ENCODE peak calls at places on chromosomes 5 and 9, in ten cellular contexts. V is body of pancreas, Y is stomach, R is breast epithelium, M is heart left ventricle, E is H54, O is ovary, B is spleen, Z is A549, J is GM12892. N is an unnamed sample.

GRCh38 chr5:107337281-107337680 is 333.5 kb downstream of the EFNA5 start:
- DNase-seq in V (no peak), Y (no peak), R (no peak), M (no peak), E (peak; percentile 6), O (no peak), B (no peak), Z (no peak), J (no peak), N (no peak)

GRCh38 chr5:170388240-170388639 is 927 bp downstream of the KCNMB1 start:
- DNase-seq in V (no peak), Y (no peak), R (no peak), M (no peak), E (no peak), O (no peak), B (no peak), Z (no peak), J (no peak), N (no peak)

GRCh38 chr5:19655587-19655986 is 332.4 kb downstream of the CDH18 start:
- DNase-seq in V (no peak), Y (no peak), R (no peak), M (no peak), E (no peak), O (no peak), B (no peak), Z (no peak), J (no peak), N (no peak)

GRCh38 chr5:136066705-136067271 is 38.0 kb downstream of the TGFBI start:
- DNase-seq in V (no peak), Y (no peak), R (no peak), M (peak; percentile 71), E (no peak), O (peak; percentile 28), B (no peak), Z (no peak), J (no peak), N (no peak)

GRCh38 chr9:75995066-75995465 is 104.6 kb downstream of the PCSK5 start:
- DNase-seq in V (no peak), Y (no peak), R (no peak), M (no peak), E (no peak), O (no peak), B (no peak), Z (no peak), J (no peak), N (no peak)

GRCh38 chr5:137954131-137954879 is 65.0 kb downstream of the PKD2L2 start:
- DNase-seq in V (no peak), Y (no peak), R (no peak), M (peak; percentile 49), E (peak; percentile 9), O (peak; percentile 58), B (no peak), Z (peak; percentile 55), J (no peak), N (no peak)

GRCh38 chr9:69961834-69962233 is 81.8 kb upstream of the MAMDC2 start:
- DNase-seq in V (no peak), Y (no peak), R (no peak), M (no peak), E (no peak), O (no peak), B (no peak), Z (no peak), J (no peak), N (no peak)

GRCh38 chr9:79382468-79382867 is 189.3 kb upstream of the TLE4 start:
- DNase-seq in V (no peak), Y (no peak), R (no peak), M (no peak), E (no peak), O (no peak), B (no peak), Z (no peak), J (no peak), N (no peak)

GRCh38 chr5:107376546-107377276 is 294.0 kb downstream of the EFNA5 start:
- DNase-seq in V (no peak), Y (no peak), R (no peak), M (no peak), E (no peak), O (no peak), B (no peak), Z (no peak), J (no peak), N (no peak)

GRCh38 chr9:27505744-27506161 is 18.3 kb upstream of the IFNK start:
- DNase-seq in V (no peak), Y (no peak), R (no peak), M (no peak), E (no peak), O (no peak), B (no peak), Z (no peak), J (no peak), N (no peak)

GRCh38 chr5:86878250-86878649 is 260.5 kb downstream of the COX7C start:
- DNase-seq in V (no peak), Y (no peak), R (no peak), M (no peak), E (no peak), O (no peak), B (no peak), Z (no peak), J (no peak), N (no peak)

GRCh38 chr9:115923903-115924668 is 229.5 kb upstream of the PAPPA start:
- DNase-seq in V (no peak), Y (no peak), R (no peak), M (peak; percentile 73), E (no peak), O (no peak), B (no peak), Z (peak; percentile 67), J (no peak), N (no peak)

GRCh38 chr9:128027166-128027539 is 40.0 kb downstream of the NAIF1 start:
- DNase-seq in V (no peak), Y (no peak), R (no peak), M (no peak), E (no peak), O (no peak), B (no peak), Z (no peak), J (no peak), N (no peak)

GRCh38 chr5:140710899-140711552 is 10.8 kb downstream of the ZMAT2 start:
- DNase-seq in V (peak; percentile 92), Y (peak; percentile 88), R (peak; percentile 82), M (peak; percentile 91), E (peak; percentile 39), O (peak; percentile 81), B (peak; percentile 90), Z (peak; percentile 94), J (peak; percentile 49), N (peak; percentile 18)
- TF ChIP-seq POLR2A in V (peak; percentile 72), Y (no peak), R (peak; percentile 38), M (peak; percentile 44), E (no peak), O (peak; percentile 76), B (no peak), Z (peak; percentile 46), J (peak; percentile 20), N (no peak)

DNA sequence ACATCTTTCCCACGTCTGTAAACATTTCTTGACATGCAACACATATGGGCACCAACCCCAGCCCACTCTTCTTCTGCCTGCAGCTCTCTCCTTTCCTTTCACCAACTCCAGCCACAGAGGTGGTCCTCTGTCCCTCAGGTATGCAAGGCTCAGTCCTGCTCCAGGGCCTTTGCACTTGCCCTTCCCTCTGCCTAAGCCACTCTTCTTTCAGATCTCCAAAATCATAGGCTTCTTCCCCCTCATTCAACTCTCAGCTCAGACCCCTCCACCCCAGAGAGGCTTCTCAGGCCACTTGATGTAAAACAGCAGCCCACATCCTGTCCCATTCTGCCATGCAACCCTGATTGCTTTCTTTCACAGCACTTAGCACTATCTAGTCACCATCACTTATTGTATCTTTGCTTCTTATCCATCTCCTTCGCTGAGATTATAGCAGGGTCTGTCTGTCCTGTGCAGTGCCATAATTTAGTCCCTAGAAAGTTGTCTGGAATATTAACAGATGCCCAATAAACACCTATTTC is 3.4 kb downstream of the LIFR start:
- DNase-seq in V (no peak), Y (no peak), R (no peak), M (no peak), E (no peak), O (no peak), B (no peak), Z (no peak), J (no peak), N (no peak)
- TF ChIP-seq POLR2A in V (no peak), Y (no peak), R (no peak), M (no peak), E (no peak), O (no peak), B (no peak), Z (no peak), J (no peak), N (no peak)

DNA sequence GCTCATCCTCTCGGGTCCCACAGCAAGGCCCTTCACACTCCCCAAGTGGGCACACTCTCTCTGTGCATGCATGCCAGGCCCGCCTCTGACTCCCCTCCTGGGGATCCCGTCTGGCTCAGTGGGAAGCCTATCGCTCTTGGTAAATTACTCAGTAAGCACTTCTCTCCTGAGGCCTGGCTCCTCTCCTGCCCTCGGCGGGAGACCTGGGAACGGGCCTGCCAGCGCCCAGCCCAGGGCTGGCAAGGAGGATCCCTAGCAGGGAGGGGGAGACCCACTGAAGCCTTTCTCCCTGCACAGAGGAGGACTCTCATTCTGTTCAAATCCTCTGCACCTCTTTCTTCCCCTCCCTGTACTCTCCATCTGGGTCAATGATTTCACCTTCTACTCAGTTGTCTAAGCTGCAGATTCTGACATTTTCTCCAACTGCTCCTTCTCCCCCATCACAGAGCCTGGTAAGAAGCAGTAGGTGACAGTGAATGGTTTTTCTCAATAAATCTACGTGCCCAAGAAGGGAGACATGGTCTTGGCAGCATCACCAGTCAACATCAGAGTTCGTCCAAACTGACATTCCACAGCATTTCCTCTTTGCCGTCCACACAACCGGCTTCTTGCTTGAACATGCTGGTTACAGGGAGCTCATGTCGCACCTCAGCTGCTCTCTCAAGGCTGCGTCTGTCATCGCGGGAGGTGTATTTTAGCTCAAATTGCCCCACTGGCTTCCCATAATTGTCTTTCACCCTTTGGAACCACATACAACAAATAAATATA is 81.9 kb downstream of the GPR21 start:
- DNase-seq in V (no peak), Y (no peak), R (no peak), M (no peak), E (no peak), O (no peak), B (no peak), Z (no peak), J (no peak), N (no peak)
- TF ChIP-seq POLR2A in V (no peak), Y (no peak), R (no peak), M (no peak), E (no peak), O (no peak), B (no peak), Z (no peak), J (no peak), N (no peak)

DNA sequence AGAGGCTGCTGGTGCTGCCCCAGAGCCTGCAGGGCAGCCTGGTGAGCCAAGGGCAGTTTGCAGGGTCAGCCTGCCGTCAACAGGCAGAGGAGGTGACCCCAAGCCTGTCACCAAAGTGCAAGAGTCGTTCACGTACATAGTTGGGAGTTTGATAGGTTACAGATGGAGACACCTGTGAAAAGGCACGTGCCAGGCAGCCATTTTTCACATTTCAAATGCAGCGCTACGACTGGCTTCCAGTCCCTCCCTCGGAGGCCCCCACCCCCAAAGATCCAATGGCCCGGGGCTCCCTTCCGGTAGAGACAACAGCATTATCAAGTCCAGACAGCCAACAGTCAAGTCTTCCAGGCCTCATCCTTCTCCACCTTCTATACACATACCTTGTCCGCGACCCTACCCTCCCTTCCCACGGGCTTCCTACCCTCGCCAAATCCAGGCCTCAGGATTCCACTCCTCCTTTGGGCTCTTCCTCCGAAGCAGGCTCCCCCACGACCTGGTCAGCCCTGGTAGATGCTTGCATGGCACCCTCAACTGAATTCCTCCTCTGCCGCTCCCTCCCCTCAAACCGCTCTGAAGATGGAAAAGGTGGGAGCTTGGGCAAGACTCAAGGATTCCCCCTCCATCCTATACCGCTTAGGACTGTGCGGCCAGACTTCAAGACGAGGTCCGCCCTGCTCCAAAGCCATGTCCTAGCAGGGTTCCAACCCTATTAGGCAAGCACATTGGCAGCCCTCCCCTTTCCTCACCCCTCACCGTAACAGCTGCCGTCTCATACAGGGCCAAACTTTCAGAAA is 13.2 kb downstream of the HNRNPH1 start:
- DNase-seq in V (no peak), Y (no peak), R (no peak), M (no peak), E (no peak), O (no peak), B (peak; percentile 59), Z (no peak), J (no peak), N (no peak)
- TF ChIP-seq POLR2A in V (no peak), Y (no peak), R (no peak), M (no peak), E (no peak), O (no peak), B (no peak), Z (no peak), J (peak; percentile 60), N (no peak)